ENCODE peak calls at places on chromosomes 16 and 17, in nine cellular contexts. C, M, Q, X, T, Z, A, U and V are unnamed samples.

GRCh38 chr17:48626470-48627241 is 498 bp upstream of the HOXB9 start:
- DNase-seq in U (no peak), Z (peak; percentile 80), X (no peak), T (no peak), Q (no peak), C (peak; percentile 86), A (no peak), M (no peak), V (no peak)

GRCh38 chr17:20189322-20189721 is 180.2 kb downstream of the SPECC1 start:
- DNase-seq in X (no peak), C (no peak), Z (no peak), M (no peak), Q (no peak), A (no peak), U (no peak), T (no peak), V (no peak)

GRCh38 chr17:29107933-29108805 is 65.2 kb downstream of the PIPOX start:
- DNase-seq in U (no peak), M (no peak), T (peak; percentile 42), A (no peak), C (peak; percentile 44), X (no peak), Q (peak; percentile 25), Z (no peak), V (no peak)

GRCh38 chr17:50719924-50720805 is 762 bp downstream of the LUC7L3 start:
- DNase-seq in X (peak; percentile 81), M (no peak), Q (no peak), C (no peak), A (no peak), U (no peak), Z (no peak), T (no peak), V (no peak)

GRCh38 chr17:36657763-36658490 is 56.5 kb downstream of the MRM1 start:
- DNase-seq in Z (peak; percentile 48), C (peak; percentile 23), T (peak; percentile 30), M (no peak), U (no peak), X (no peak), A (no peak), Q (no peak), V (no peak)

GRCh38 chr17:61684172-61684571 is 93.2 kb upstream of the NACA2 start:
- DNase-seq in A (no peak), Z (no peak), X (no peak), C (no peak), T (no peak), M (no peak), U (no peak), Q (no peak), V (no peak)

GRCh38 chr17:32486701-32487459 is at the start of gene CDK5R1:
- DNase-seq in Q (peak; percentile 41), M (no peak), U (no peak), T (peak; percentile 74), A (no peak), C (peak; percentile 65), X (no peak), Z (peak; percentile 77), V (peak; percentile 86)

GRCh38 chr17:6928193-6928592 is 67.7 kb upstream of the ALOX12 start:
- DNase-seq in A (no peak), Q (no peak), U (no peak), T (no peak), C (no peak), M (no peak), X (no peak), Z (no peak), V (no peak)

GRCh38 chr16:69706256-69706974 is 19.9 kb downstream of the NQO1 start:
- DNase-seq in Q (no peak), X (no peak), M (no peak), A (no peak), T (no peak), C (no peak), Z (no peak), U (no peak), V (no peak)

GRCh38 chr17:29148257-29148789 is 31.9 kb downstream of the MYO18A start:
- DNase-seq in X (no peak), A (no peak), U (no peak), T (no peak), C (peak; percentile 26), Q (no peak), M (no peak), Z (no peak), V (no peak)

GRCh38 chr16:49023095-49023494 is 258.5 kb downstream of the CBLN1 start:
- DNase-seq in Z (no peak), Q (no peak), C (no peak), A (no peak), U (no peak), M (no peak), X (no peak), T (no peak), V (peak; percentile 50)

GRCh38 chr16:88345031-88345942 is 37.5 kb upstream of the ZNF469 start:
- DNase-seq in M (no peak), U (no peak), X (no peak), T (no peak), Q (no peak), Z (no peak), C (no peak), A (no peak), V (no peak)

GRCh38 chr17:34542700-34543336 is 36.6 kb upstream of the TMEM132E start:
- DNase-seq in X (no peak), A (no peak), Z (peak; percentile 25), M (no peak), T (peak; percentile 27), U (no peak), Q (no peak), C (peak; percentile 30), V (peak; percentile 24)

GRCh38 chr17:7380855-7381683 is at the start of gene TNK1:
- DNase-seq in Q (peak; percentile 24), Z (peak; percentile 87), M (no peak), C (no peak), A (no peak), X (no peak), U (no peak), T (peak; percentile 89), V (peak; percentile 75)

GRCh38 chr17:71361691-71362450 is 758.9 kb upstream of the SOX9 start:
- DNase-seq in C (no peak), X (no peak), Q (no peak), T (no peak), M (no peak), Z (no peak), U (no peak), A (no peak), V (no peak)

GRCh38 chr17:18261146-18261515 is 669 bp downstream of the MIEF2 start:
- DNase-seq in X (no peak), Z (peak; percentile 66), M (no peak), U (no peak), A (no peak), Q (peak; percentile 24), T (peak; percentile 77), C (peak; percentile 64), V (peak; percentile 58)

GRCh38 chr16:27199747-27200146 is 3.6 kb upstream of the KDM8 start:
- DNase-seq in C (no peak), Q (no peak), X (no peak), Z (no peak), U (no peak), A (no peak), M (no peak), T (no peak), V (no peak)
- TF ChIP-seq EP300 in C (no peak), Q (no peak), X (no peak), Z (no peak), U (no peak), A (no peak), M (no peak), T (no peak), V (no peak)

GRCh38 chr16:3501783-3502400 is 1.1 kb downstream of the CLUAP1 start:
- DNase-seq in M (no peak), T (no peak), Z (no peak), C (no peak), X (no peak), U (no peak), A (no peak), Q (no peak), V (no peak)

GRCh38 chr16:3497771-3498170 is 2.5 kb upstream of the C16orf90 start:
- DNase-seq in Z (no peak), A (no peak), T (no peak), Q (no peak), U (no peak), X (no peak), C (no peak), M (no peak), V (peak; percentile 9)

GRCh38 chr16:3498988-3499387 is 1.8 kb upstream of the CLUAP1 start:
- DNase-seq in X (no peak), M (no peak), T (no peak), Z (no peak), Q (no peak), C (no peak), U (no peak), A (no peak), V (no peak)

GRCh38 chr16:3508736-3509135 is 7.9 kb downstream of the CLUAP1 start:
- DNase-seq in M (no peak), T (no peak), Q (no peak), A (no peak), X (no peak), Z (no peak), U (no peak), C (no peak), V (peak; percentile 18)

DNA sequence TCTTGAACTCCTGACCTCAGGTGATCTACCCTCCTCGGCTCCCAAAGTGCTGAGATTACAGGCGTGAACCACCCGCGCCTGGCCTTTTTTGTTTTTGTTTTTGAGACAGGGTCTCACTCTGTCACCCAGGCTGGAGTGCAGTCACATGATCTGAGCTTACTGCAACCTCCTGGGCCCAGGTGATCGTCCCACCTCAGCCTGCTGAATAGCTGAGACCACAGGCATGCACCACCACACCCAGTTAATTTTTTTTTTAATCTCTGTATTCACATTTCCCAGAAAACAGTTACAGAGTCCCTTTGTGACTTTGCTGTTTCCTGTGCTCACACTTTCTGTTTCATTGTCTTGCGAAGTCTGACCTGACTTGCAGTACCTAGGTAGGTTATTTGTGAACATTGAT is 2.7 kb downstream of the CLUAP1 start:
- DNase-seq in X (no peak), A (no peak), Q (no peak), C (no peak), M (no peak), Z (no peak), T (no peak), U (no peak), V (no peak)
- TF ChIP-seq EP300 in X (no peak), A (no peak), Q (no peak), C (no peak), M (no peak), Z (no peak), T (no peak), U (no peak), V (no peak)

GRCh38 chr17:82412535-82413520 is 5.3 kb upstream of the HEXD start:
- DNase-seq in C (no peak), X (no peak), U (no peak), Q (peak; percentile 86), A (no peak), Z (no peak), M (no peak), T (no peak), V (no peak)
- TF ChIP-seq EP300 in C (no peak), X (no peak), U (no peak), Q (no peak), A (no peak), Z (no peak), M (no peak), T (no peak), V (no peak)

DNA sequence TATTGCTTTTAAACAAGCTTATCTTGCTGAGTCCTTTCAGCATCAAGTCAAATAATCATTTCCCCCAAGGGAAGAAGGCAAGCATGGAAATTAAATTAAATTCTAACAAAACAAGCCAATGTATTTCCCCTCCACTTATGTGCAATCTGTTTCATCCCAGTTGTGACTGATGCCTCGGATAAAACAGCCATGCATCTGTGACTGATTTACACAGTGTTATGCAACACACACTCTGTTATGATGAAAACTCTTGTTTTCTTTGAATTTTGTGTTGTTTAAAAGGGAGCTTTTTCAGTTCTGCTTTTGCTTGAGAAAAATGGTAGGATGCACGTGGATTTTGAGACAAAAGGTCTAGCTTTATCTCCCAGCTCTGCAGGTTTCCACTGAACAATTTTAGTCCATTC is 32.6 kb downstream of the TMEM100 start:
- DNase-seq in A (no peak), M (no peak), Z (no peak), X (no peak), C (no peak), T (no peak), Q (no peak), U (no peak), V (no peak)
- TF ChIP-seq EP300 in A (no peak), M (peak; percentile 62), Z (no peak), X (no peak), C (no peak), T (no peak), Q (no peak), U (no peak), V (no peak)